ENCODE peak calls at places on chromosome 2, in seven cellular contexts. One of them, this sample, is unnamed.

GRCh38 chr2:205052781-205053180 is 507.5 kb downstream of the PARD3B start:
- DNase-seq in SK-N-SH: no peak
- DNase-seq in stomach: no peak
- DNase-seq in lower lobe of right lung: no peak
- DNase-seq in tibial artery: no peak
- DNase-seq in uterus: no peak
- DNase-seq in transverse colon: no peak
- DNase-seq in this sample: no peak

GRCh38 chr2:65407240-65407639 is 25.2 kb downstream of the SPRED2 start:
- DNase-seq in lower lobe of right lung: no peak
- DNase-seq in uterus: no peak
- DNase-seq in stomach: no peak
- DNase-seq in transverse colon: no peak
- DNase-seq in tibial artery: no peak
- DNase-seq in SK-N-SH: no peak
- DNase-seq in this sample: no peak

GRCh38 chr2:112880081-112880531 is 30.9 kb upstream of the IL37 start:
- DNase-seq in lower lobe of right lung: no peak
- DNase-seq in uterus: no peak
- DNase-seq in tibial artery: no peak
- DNase-seq in transverse colon: no peak
- DNase-seq in stomach: no peak
- DNase-seq in SK-N-SH: no peak
- DNase-seq in this sample: no peak

GRCh38 chr2:109368798-109369197 is 239.8 kb downstream of the SH3RF3 start:
- DNase-seq in transverse colon: no peak
- DNase-seq in stomach: peak; percentile 11
- DNase-seq in uterus: peak; percentile 2
- DNase-seq in SK-N-SH: no peak
- DNase-seq in tibial artery: no peak
- DNase-seq in lower lobe of right lung: no peak
- DNase-seq in this sample: peak; percentile 24

GRCh38 chr2:46578966-46579365 is 99.6 kb downstream of the TMEM247 start:
- DNase-seq in SK-N-SH: no peak
- DNase-seq in uterus: no peak
- DNase-seq in tibial artery: no peak
- DNase-seq in stomach: no peak
- DNase-seq in lower lobe of right lung: no peak
- DNase-seq in transverse colon: no peak
- DNase-seq in this sample: no peak

GRCh38 chr2:171185941-171186340 is 25.2 kb upstream of the TLK1 start:
- DNase-seq in stomach: no peak
- DNase-seq in uterus: no peak
- DNase-seq in lower lobe of right lung: no peak
- DNase-seq in tibial artery: no peak
- DNase-seq in SK-N-SH: no peak
- DNase-seq in transverse colon: no peak
- DNase-seq in this sample: no peak

GRCh38 chr2:23585218-23585945 is 200.4 kb downstream of the KLHL29 start:
- DNase-seq in SK-N-SH: no peak
- DNase-seq in tibial artery: no peak
- DNase-seq in uterus: no peak
- DNase-seq in stomach: no peak
- DNase-seq in transverse colon: no peak
- DNase-seq in lower lobe of right lung: peak; percentile 26
- DNase-seq in this sample: no peak

GRCh38 chr2:80496770-80497169 is 192.2 kb upstream of the LRRTM1 start:
- DNase-seq in uterus: no peak
- DNase-seq in SK-N-SH: no peak
- DNase-seq in transverse colon: no peak
- DNase-seq in stomach: no peak
- DNase-seq in tibial artery: no peak
- DNase-seq in lower lobe of right lung: no peak
- DNase-seq in this sample: no peak

GRCh38 chr2:191274404-191274803 is 29.2 kb downstream of the MYO1B start:
- DNase-seq in transverse colon: no peak
- DNase-seq in SK-N-SH: no peak
- DNase-seq in tibial artery: no peak
- DNase-seq in uterus: no peak
- DNase-seq in lower lobe of right lung: no peak
- DNase-seq in stomach: no peak
- DNase-seq in this sample: no peak

GRCh38 chr2:224416656-224417360 is 14.9 kb upstream of the FAM124B start:
- DNase-seq in transverse colon: no peak
- DNase-seq in uterus: no peak
- DNase-seq in SK-N-SH: no peak
- DNase-seq in lower lobe of right lung: no peak
- DNase-seq in tibial artery: no peak
- DNase-seq in stomach: no peak
- DNase-seq in this sample: no peak

GRCh38 chr2:195600796-195601195 is 56.2 kb upstream of the SLC39A10 start:
- DNase-seq in SK-N-SH: no peak
- DNase-seq in lower lobe of right lung: no peak
- DNase-seq in uterus: no peak
- DNase-seq in tibial artery: no peak
- DNase-seq in transverse colon: no peak
- DNase-seq in stomach: no peak
- DNase-seq in this sample: no peak

GRCh38 chr2:52312488-52312887 is 1280.6 kb upstream of the NRXN1 start:
- DNase-seq in transverse colon: no peak
- DNase-seq in SK-N-SH: no peak
- DNase-seq in stomach: no peak
- DNase-seq in lower lobe of right lung: no peak
- DNase-seq in uterus: no peak
- DNase-seq in tibial artery: no peak
- DNase-seq in this sample: no peak

GRCh38 chr2:62660582-62661262 is 44.8 kb upstream of the EHBP1 start:
- DNase-seq in lower lobe of right lung: no peak
- DNase-seq in stomach: no peak
- DNase-seq in tibial artery: no peak
- DNase-seq in uterus: no peak
- DNase-seq in SK-N-SH: no peak
- DNase-seq in transverse colon: no peak
- DNase-seq in this sample: no peak

GRCh38 chr2:47198985-47199451 is 43.9 kb upstream of the STPG4 start:
- DNase-seq in transverse colon: no peak
- DNase-seq in stomach: no peak
- DNase-seq in uterus: no peak
- DNase-seq in lower lobe of right lung: no peak
- DNase-seq in tibial artery: no peak
- DNase-seq in SK-N-SH: no peak
- DNase-seq in this sample: no peak

GRCh38 chr2:36357506-36358316 is 2.1 kb downstream of the CRIM1 start:
- DNase-seq in SK-N-SH: peak; percentile 41
- DNase-seq in lower lobe of right lung: no peak
- DNase-seq in transverse colon: peak; percentile 57
- DNase-seq in stomach: no peak
- DNase-seq in tibial artery: peak; percentile 77
- DNase-seq in uterus: peak; percentile 48
- DNase-seq in this sample: peak; percentile 59

GRCh38 chr2:40251146-40251545 is 200.7 kb downstream of the SLC8A1 start:
- DNase-seq in lower lobe of right lung: no peak
- DNase-seq in stomach: no peak
- DNase-seq in transverse colon: no peak
- DNase-seq in tibial artery: no peak
- DNase-seq in uterus: no peak
- DNase-seq in SK-N-SH: no peak
- DNase-seq in this sample: no peak

GRCh38 chr2:238658820-238659219 is 189.1 kb upstream of the TWIST2 start:
- DNase-seq in stomach: no peak
- DNase-seq in uterus: no peak
- DNase-seq in tibial artery: no peak
- DNase-seq in lower lobe of right lung: no peak
- DNase-seq in transverse colon: no peak
- DNase-seq in SK-N-SH: no peak
- DNase-seq in this sample: no peak
- H3K4me3 ChIP-seq in stomach: no peak overlapping the region
- H3K4me3 ChIP-seq in uterus: no peak overlapping the region
- H3K4me3 ChIP-seq in tibial artery: no peak overlapping the region
- H3K4me3 ChIP-seq in lower lobe of right lung: no peak overlapping the region
- H3K4me3 ChIP-seq in transverse colon: no peak overlapping the region
- H3K4me3 ChIP-seq in SK-N-SH: no peak overlapping the region
- H3K4me3 ChIP-seq in this sample: no peak overlapping the region

GRCh38 chr2:32806857-32807256 is 139.9 kb upstream of the LTBP1 start:
- DNase-seq in uterus: no peak
- DNase-seq in SK-N-SH: no peak
- DNase-seq in tibial artery: no peak
- DNase-seq in stomach: no peak
- DNase-seq in transverse colon: no peak
- DNase-seq in lower lobe of right lung: no peak
- DNase-seq in this sample: no peak
- H3K27me3 ChIP-seq in uterus: no peaks in the 10 kb centered on the region
- H3K27me3 ChIP-seq in SK-N-SH: no peaks in the 10 kb centered on the region
- H3K27me3 ChIP-seq in tibial artery: no peaks in the 10 kb centered on the region
- H3K27me3 ChIP-seq in stomach: no peaks in the 10 kb centered on the region
- H3K27me3 ChIP-seq in transverse colon: no peaks in the 10 kb centered on the region
- H3K27me3 ChIP-seq in lower lobe of right lung: no peaks in the 10 kb centered on the region
- H3K27me3 ChIP-seq in this sample: no peaks in the 10 kb centered on the region

DNA sequence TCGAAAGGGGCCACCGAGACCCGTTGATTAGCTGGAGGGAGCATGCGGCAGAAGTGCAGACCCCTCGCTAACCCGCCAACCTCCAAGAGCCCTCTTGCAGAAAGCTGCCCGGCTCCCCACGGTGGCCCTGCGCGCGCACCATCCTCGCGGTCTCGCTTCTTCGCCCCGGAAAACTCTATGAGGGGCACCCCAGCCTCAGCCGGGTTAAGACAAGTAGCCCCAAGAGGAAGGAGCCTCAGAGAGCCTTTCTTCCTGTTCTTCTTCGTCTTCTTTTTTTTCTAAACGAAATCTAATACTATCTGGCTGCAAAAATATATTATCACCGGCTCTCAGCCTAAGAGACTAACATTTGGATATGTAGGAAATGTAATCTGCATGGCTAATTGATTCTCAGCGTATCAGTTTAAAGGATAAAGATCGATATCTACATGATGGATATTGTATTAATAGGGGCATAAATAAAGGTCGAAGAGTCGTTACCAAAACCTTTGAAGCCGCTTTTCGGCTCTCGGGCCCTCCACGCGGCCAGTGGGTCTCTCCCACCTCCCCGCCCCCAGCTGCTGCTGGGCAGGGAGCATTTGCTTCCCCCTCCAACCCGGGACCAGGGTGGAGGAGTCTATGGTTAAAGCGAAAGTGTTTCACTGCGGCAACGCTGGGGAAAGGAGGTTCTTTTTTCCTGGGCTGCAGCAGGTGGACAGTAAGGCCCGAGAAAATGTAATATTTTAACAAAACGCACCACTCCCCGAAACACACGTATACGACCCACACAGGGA is 6.1 kb upstream of the PAX3 start:
- DNase-seq in stomach: no peak
- DNase-seq in lower lobe of right lung: no peak
- DNase-seq in tibial artery: no peak
- DNase-seq in transverse colon: no peak
- DNase-seq in SK-N-SH: no peak
- DNase-seq in uterus: no peak
- DNase-seq in this sample: peak; percentile 77
- H3K4me3 ChIP-seq in stomach: peak overlapping the region; percentile 60
- H3K4me3 ChIP-seq in lower lobe of right lung: peak overlapping the region; percentile 57
- H3K4me3 ChIP-seq in tibial artery: peak overlapping the region; percentile 62
- H3K4me3 ChIP-seq in transverse colon: peak overlapping the region; percentile 35
- H3K4me3 ChIP-seq in SK-N-SH: peak overlapping the region; percentile 59
- H3K4me3 ChIP-seq in uterus: peak overlapping the region; percentile 38
- H3K4me3 ChIP-seq in this sample: no peak overlapping the region

GRCh38 chr2:230920167-230920566 is 4.9 kb downstream of the GPR55 start:
- DNase-seq in tibial artery: no peak
- DNase-seq in SK-N-SH: no peak
- DNase-seq in uterus: no peak
- DNase-seq in transverse colon: peak; percentile 1
- DNase-seq in stomach: peak; percentile 2
- DNase-seq in lower lobe of right lung: no peak
- DNase-seq in this sample: no peak
- H3K27me3 ChIP-seq in tibial artery: peaks cover 8% of the 10 kb centered on the region
- H3K27me3 ChIP-seq in SK-N-SH: peaks cover 4% of the 10 kb centered on the region
- H3K27me3 ChIP-seq in uterus: no peaks in the 10 kb centered on the region
- H3K27me3 ChIP-seq in transverse colon: peaks cover 13% of the 10 kb centered on the region
- H3K27me3 ChIP-seq in stomach: peaks cover 26% of the 10 kb centered on the region
- H3K27me3 ChIP-seq in lower lobe of right lung: no peaks in the 10 kb centered on the region
- H3K27me3 ChIP-seq in this sample: no peaks in the 10 kb centered on the region

GRCh38 chr2:42030196-42030759 is 17.5 kb upstream of the PKDCC start:
- DNase-seq in lower lobe of right lung: no peak
- DNase-seq in stomach: no peak
- DNase-seq in transverse colon: no peak
- DNase-seq in tibial artery: no peak
- DNase-seq in uterus: no peak
- DNase-seq in SK-N-SH: no peak
- DNase-seq in this sample: peak; percentile 83
- H3K4me3 ChIP-seq in lower lobe of right lung: no peak overlapping the region
- H3K4me3 ChIP-seq in stomach: no peak overlapping the region
- H3K4me3 ChIP-seq in transverse colon: no peak overlapping the region
- H3K4me3 ChIP-seq in tibial artery: no peak overlapping the region
- H3K4me3 ChIP-seq in uterus: no peak overlapping the region
- H3K4me3 ChIP-seq in SK-N-SH: no peak overlapping the region
- H3K4me3 ChIP-seq in this sample: no peak overlapping the region

GRCh38 chr2:78839259-78839658 is 186.2 kb upstream of the REG3G start:
- DNase-seq in SK-N-SH: no peak
- DNase-seq in uterus: no peak
- DNase-seq in transverse colon: no peak
- DNase-seq in lower lobe of right lung: no peak
- DNase-seq in tibial artery: no peak
- DNase-seq in stomach: no peak
- DNase-seq in this sample: peak; percentile 15
- H3K27me3 ChIP-seq in SK-N-SH: no peaks in the 10 kb centered on the region
- H3K27me3 ChIP-seq in uterus: no peaks in the 10 kb centered on the region
- H3K27me3 ChIP-seq in transverse colon: no peaks in the 10 kb centered on the region
- H3K27me3 ChIP-seq in lower lobe of right lung: no peaks in the 10 kb centered on the region
- H3K27me3 ChIP-seq in tibial artery: no peaks in the 10 kb centered on the region
- H3K27me3 ChIP-seq in stomach: no peaks in the 10 kb centered on the region
- H3K27me3 ChIP-seq in this sample: peaks cover 26% of the 10 kb centered on the region

DNA sequence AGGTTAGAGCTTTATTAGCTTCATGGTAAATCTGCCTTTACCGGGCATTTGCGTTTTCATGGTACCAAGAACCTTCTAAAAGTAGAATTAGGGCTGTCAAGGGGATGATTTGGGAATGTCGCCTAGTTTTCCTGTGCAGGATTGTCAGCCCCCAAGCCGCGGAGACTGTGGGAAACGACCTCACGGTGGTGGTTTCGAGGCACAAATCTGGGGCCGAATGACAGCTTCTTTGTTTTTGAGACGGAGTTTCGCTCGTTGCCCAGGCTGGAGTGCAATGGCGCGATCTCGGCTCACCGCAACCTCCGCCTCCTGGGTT is 615 bp upstream of the USP39 start:
- DNase-seq in lower lobe of right lung: no peak
- DNase-seq in SK-N-SH: no peak
- DNase-seq in stomach: no peak
- DNase-seq in uterus: no peak
- DNase-seq in tibial artery: no peak
- DNase-seq in transverse colon: no peak
- DNase-seq in this sample: no peak
- H3K4me3 ChIP-seq in lower lobe of right lung: peak overlapping the region; percentile 90
- H3K4me3 ChIP-seq in SK-N-SH: no peak overlapping the region
- H3K4me3 ChIP-seq in stomach: peak overlapping the region; percentile 92
- H3K4me3 ChIP-seq in uterus: peak overlapping the region; percentile 91
- H3K4me3 ChIP-seq in tibial artery: peak overlapping the region; percentile 90
- H3K4me3 ChIP-seq in transverse colon: peak overlapping the region; percentile 94
- H3K4me3 ChIP-seq in this sample: no peak overlapping the region

DNA sequence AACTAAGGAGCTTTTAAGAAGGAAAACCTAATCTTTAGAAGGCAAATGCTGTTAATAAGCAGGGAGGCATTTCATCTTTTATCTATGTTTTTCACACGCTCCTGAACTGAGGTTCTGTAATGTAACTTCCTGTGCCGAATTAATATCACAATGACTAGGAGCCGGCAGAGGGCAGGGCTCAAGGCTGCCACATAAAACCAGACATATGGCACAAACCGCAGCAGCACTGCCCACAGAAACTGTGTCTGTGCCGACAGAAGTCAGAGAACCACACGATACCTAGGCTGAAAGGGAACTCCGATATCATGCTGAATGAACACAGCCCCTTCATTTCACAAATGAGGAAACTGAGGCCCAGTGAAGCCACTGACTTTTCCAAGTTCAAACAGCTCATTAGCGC is 112.1 kb downstream of the EIPR1 start:
- DNase-seq in transverse colon: no peak
- DNase-seq in stomach: no peak
- DNase-seq in uterus: no peak
- DNase-seq in SK-N-SH: no peak
- DNase-seq in lower lobe of right lung: no peak
- DNase-seq in tibial artery: no peak
- DNase-seq in this sample: no peak
- H3K27me3 ChIP-seq in transverse colon: no peaks in the 10 kb centered on the region
- H3K27me3 ChIP-seq in stomach: no peaks in the 10 kb centered on the region
- H3K27me3 ChIP-seq in uterus: no peaks in the 10 kb centered on the region
- H3K27me3 ChIP-seq in SK-N-SH: no peaks in the 10 kb centered on the region
- H3K27me3 ChIP-seq in lower lobe of right lung: no peaks in the 10 kb centered on the region
- H3K27me3 ChIP-seq in tibial artery: no peaks in the 10 kb centered on the region
- H3K27me3 ChIP-seq in this sample: no peaks in the 10 kb centered on the region

This sample was measured in H7.